ENCODE peak calls at places on chromosomes 3 and 15, in four cellular contexts. U, E, S and N are unnamed samples.

GRCh38 chr3:103499132-103499885 is 1064.5 kb downstream of the ZPLD1 start:
- DNase-seq in E (no peak), S (no peak), U (no peak), N (peak; percentile 41)

GRCh38 chr3:111244760-111245159 is 173.1 kb downstream of the NECTIN3 start:
- DNase-seq in E (no peak), S (no peak), U (no peak), N (no peak)

GRCh38 chr3:126656376-126657134 is 1.6 kb upstream of the TXNRD3 start:
- DNase-seq in S (no peak), E (no peak), U (no peak), N (no peak)

GRCh38 chr15:45162771-45163507 is 24.8 kb downstream of the SHF start:
- DNase-seq in U (peak; percentile 85), S (peak; percentile 84), E (peak; percentile 75), N (peak; percentile 35)

GRCh38 chr3:22474706-22475470 is 723.9 kb upstream of the ZNF385D start:
- DNase-seq in U (no peak), E (no peak), S (no peak), N (peak; percentile 4)

GRCh38 chr15:20358066-20358780 is 183.4 kb downstream of the GOLGA6L6 start:
- DNase-seq in E (no peak), S (peak; percentile 69), U (no peak), N (no peak)

GRCh38 chr15:40054746-40055575 is 16.0 kb upstream of the SRP14 start:
- DNase-seq in S (peak; percentile 60), U (peak; percentile 57), E (no peak), N (no peak)

GRCh38 chr3:76570436-76571057 is 469.4 kb upstream of the ROBO2 start:
- DNase-seq in U (no peak), S (no peak), E (no peak), N (no peak)

GRCh38 chr3:39291903-39292329 is 12.1 kb upstream of the CX3CR1 start:
- DNase-seq in E (peak; percentile 37), U (peak; percentile 77), S (peak; percentile 79), N (no peak)

GRCh38 chr3:75655501-75655904 is 8.6 kb upstream of the FRG2C start:
- DNase-seq in E (no peak), S (no peak), U (no peak), N (no peak)

GRCh38 chr15:55652363-55652762 is 64.2 kb upstream of the PYGO1 start:
- DNase-seq in S (no peak), U (no peak), E (no peak), N (no peak)

GRCh38 chr15:63079938-63080626 is 37.5 kb downstream of the TPM1 start:
- DNase-seq in E (no peak), U (no peak), S (no peak), N (no peak)

GRCh38 chr3:180142041-180142440 is 105.3 kb upstream of the PEX5L start:
- DNase-seq in E (no peak), U (no peak), S (no peak), N (no peak)

GRCh38 chr3:20074226-20075063 is 34.2 kb downstream of the KAT2B start:
- DNase-seq in S (no peak), U (no peak), E (no peak), N (no peak)

GRCh38 chr3:138629526-138629925 is 21.0 kb downstream of the FAIM start:
- DNase-seq in S (no peak), U (no peak), E (no peak), N (no peak)

GRCh38 chr3:10992017-10992945 is at the start of gene SLC6A1:
- DNase-seq in U (peak; percentile 60), E (no peak), S (peak; percentile 68), N (no peak)

GRCh38 chr15:73800662-73801345 is 47.7 kb upstream of the INSYN1 start:
- DNase-seq in E (peak; percentile 30), S (peak; percentile 93), U (peak; percentile 63), N (peak; percentile 54)

GRCh38 chr3:178986456-178986855 is 85.2 kb downstream of the ZMAT3 start:
- DNase-seq in S (no peak), U (no peak), E (no peak), N (no peak)

GRCh38 chr3:195057716-195058115 is 213.2 kb downstream of the XXYLT1 start:
- DNase-seq in U (no peak), S (no peak), E (no peak), N (no peak)

GRCh38 chr15:69474846-69475455 is 22.3 kb downstream of the RPLP1 start:
- DNase-seq in S (no peak), E (peak; percentile 40), U (no peak), N (no peak)

GRCh38 chr15:59245583-59245982 is 38.9 kb downstream of the LDHAL6B start:
- DNase-seq in S (no peak), E (no peak), U (no peak), N (no peak)

GRCh38 chr15:54576303-54576935 is 598.2 kb downstream of the UNC13C start:
- DNase-seq in U (no peak), S (no peak), E (no peak), N (no peak)

GRCh38 chr15:41494190-41494921 is 682 bp downstream of the ITPKA start:
- DNase-seq in S (no peak), U (no peak), E (no peak), N (no peak)

DNA sequence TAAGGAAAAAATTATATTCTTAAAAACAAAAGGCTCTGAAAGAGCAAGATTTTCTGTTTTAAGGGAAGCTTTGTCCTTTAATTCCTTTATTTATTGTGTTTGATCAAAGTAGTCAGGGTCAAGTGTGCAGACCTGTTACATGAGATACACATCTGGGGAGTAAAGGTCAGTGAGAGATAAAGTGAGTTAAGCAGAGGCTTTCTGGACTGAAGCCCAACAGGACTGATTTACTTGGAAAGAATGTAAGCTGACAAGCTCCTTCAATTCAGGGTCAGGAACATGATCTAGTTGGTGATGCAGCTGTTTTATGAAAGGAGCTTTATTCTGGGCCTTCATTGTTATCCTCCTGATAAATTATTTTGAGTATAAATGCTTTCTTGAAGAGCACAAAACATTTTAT is 20.7 kb upstream of the OTOL1 start:
- DNase-seq in S (no peak), E (no peak), U (no peak), N (no peak)
- H3K27me3 ChIP-seq in S (no peaks in the 10 kb centered on the region), E (no peaks in the 10 kb centered on the region), U (no peaks in the 10 kb centered on the region), N (no peaks in the 10 kb centered on the region)

DNA sequence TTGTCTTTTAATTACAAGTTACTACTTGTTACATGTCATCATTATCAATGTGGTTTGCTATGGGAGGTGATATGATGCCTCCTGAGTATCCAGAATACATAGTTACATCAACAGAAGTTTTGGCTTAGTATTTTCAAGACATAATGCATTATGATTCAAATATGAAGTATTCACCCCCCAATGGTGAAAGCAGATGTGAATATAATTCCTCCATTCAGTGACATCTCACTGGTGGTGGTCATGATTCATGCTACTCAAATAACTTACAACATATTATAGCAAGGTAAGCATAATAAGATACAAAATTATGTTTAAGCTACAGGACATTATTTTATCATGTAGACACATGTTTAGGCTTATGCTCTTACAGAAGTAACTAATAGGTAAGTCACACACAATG is 34.9 kb upstream of the TTBK2 start:
- DNase-seq in U (no peak), S (no peak), E (no peak), N (peak; percentile 10)
- H3K36me3 ChIP-seq in U (peaks cover 73% of the 10 kb centered on the region), S (peaks cover 77% of the 10 kb centered on the region), E (no peaks in the 10 kb centered on the region), N (peaks cover 12% of the 10 kb centered on the region)

DNA sequence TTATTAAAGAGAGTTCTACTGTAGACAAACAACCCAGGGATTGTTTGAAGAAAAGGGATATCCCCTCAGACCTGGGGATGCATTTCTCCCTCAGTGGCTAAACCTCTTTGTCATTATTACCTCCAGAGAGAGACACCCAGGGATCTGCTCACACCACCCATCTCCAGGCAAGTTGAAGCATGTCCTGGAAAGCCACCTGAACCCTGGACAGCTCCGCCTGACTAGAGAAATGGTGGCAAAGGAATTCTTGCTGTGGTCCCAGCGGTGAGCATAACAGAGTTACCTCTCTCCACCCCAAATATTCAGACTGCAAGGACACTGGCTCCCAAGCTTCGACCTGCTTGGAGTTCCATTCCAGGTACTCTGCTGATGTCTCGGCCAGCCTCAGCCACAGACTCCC is 320.2 kb downstream of the RORA start:
- DNase-seq in E (no peak), U (no peak), S (no peak), N (no peak)
- H3K27me3 ChIP-seq in E (no peaks in the 10 kb centered on the region), U (no peaks in the 10 kb centered on the region), S (no peaks in the 10 kb centered on the region), N (no peaks in the 10 kb centered on the region)

DNA sequence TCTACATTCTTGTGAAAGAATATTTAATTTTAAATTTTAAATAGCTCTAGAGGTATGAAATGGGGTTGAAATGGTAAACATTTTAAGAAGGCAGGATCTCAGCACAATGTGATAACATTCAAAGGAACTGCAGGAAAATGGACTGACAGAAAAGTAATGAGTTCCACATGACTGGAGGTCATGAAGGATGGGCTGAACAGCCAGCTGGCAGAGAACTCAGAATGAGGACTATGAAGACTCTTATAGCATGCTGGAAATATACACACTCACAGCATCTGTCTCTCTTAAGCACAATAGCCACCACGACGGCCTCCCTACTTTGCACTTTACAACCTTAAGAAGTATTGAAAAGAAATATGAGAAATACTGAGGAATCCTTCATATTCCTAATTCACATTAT is 94.7 kb downstream of the TNIK start:
- DNase-seq in U (no peak), E (no peak), S (no peak), N (no peak)
- H3K36me3 ChIP-seq in U (no peaks in the 10 kb centered on the region), E (no peaks in the 10 kb centered on the region), S (no peaks in the 10 kb centered on the region), N (no peaks in the 10 kb centered on the region)